ENCODE peak calls at places on chromosomes 1 and 21, in six cellular contexts. X is ovary, K is AG08395, E is NCI-H2081, N is GM23338, D is HFF-Myc. F is an unnamed sample.

GRCh38 chr21:27346041-27346448 is 379.2 kb upstream of the ADAMTS5 start:
- DNase-seq in X (no peak), K (peak), E (no peak), N (no peak), D (no peak), F (no peak)

GRCh38 chr1:201276891-201277290 is 6.4 kb upstream of the PKP1 start:
- DNase-seq in X (no peak), K (no peak), E (no peak), N (no peak), D (no peak), F (no peak)

GRCh38 chr1:203480525-203481084 is 5.0 kb downstream of the PRELP start:
- DNase-seq in X (peak), K (peak), E (peak), N (peak), D (peak), F (peak)

GRCh38 chr21:31873696-31874599 is 1.1 kb downstream of the HUNK start:
- DNase-seq in X (peak), K (peak), E (peak), N (peak), D (no peak), F (no peak)

GRCh38 chr1:235423214-235423652 is 56.0 kb downstream of the TBCE start:
- DNase-seq in X (no peak), K (no peak), E (no peak), N (peak), D (no peak), F (no peak)

GRCh38 chr1:228778466-228778865 is 43.2 kb downstream of the RHOU start:
- DNase-seq in X (no peak), K (no peak), E (no peak), N (no peak), D (no peak), F (no peak)

GRCh38 chr1:111621050-111621449 is 1.5 kb downstream of the RAP1A start:
- DNase-seq in X (no peak), K (no peak), E (no peak), N (no peak), D (no peak), F (no peak)

GRCh38 chr1:119712342-119713038 is 756 bp downstream of the PHGDH start:
- DNase-seq in X (peak), K (peak), E (peak), N (peak), D (peak), F (peak)

GRCh38 chr21:39153373-39153772 is 29.9 kb downstream of the PSMG1 start:
- DNase-seq in X (no peak), K (no peak), E (no peak), N (peak), D (no peak), F (no peak)

GRCh38 chr1:203625623-203626189 is 926 bp upstream of the ATP2B4 start:
- DNase-seq in X (no peak), K (no peak), E (peak), N (no peak), D (no peak), F (peak)

GRCh38 chr1:30743584-30744059 is 14.0 kb downstream of the LAPTM5 start:
- DNase-seq in X (no peak), K (no peak), E (no peak), N (no peak), D (peak), F (peak)

GRCh38 chr1:47828965-47829364 is 168.2 kb downstream of the TRABD2B start:
- DNase-seq in X (no peak), K (no peak), E (no peak), N (no peak), D (no peak), F (no peak)

GRCh38 chr1:69913967-69914366 is 291.4 kb downstream of the LRRC40 start:
- DNase-seq in X (no peak), K (peak), E (no peak), N (no peak), D (peak), F (no peak)